ENCODE peak calls at places on chromosomes 5 and 9, in six cellular contexts. S, F, H, V, D and O are unnamed samples.

GRCh38 chr5:75847561-75848021 is 130.4 kb upstream of the POC5 start:
- DNase-seq in S (no peak), F (no peak), H (no peak), V (no peak), D (no peak), O (no peak)

GRCh38 chr5:141753971-141754713 is 72.1 kb upstream of the ARAP3 start:
- DNase-seq in S (peak; percentile 53), F (no peak), H (peak; percentile 34), V (no peak), D (peak; percentile 55), O (no peak)

GRCh38 chr5:167573274-167574127 is 717.9 kb upstream of the WWC1 start:
- DNase-seq in S (peak; percentile 70), F (no peak), H (no peak), V (no peak), D (peak; percentile 16), O (no peak)

GRCh38 chr5:3201121-3201520 is 394.5 kb upstream of the IRX1 start:
- DNase-seq in S (no peak), F (no peak), H (no peak), V (no peak), D (no peak), O (no peak)

GRCh38 chr9:99029083-99029482 is 75.8 kb upstream of the TGFBR1 start:
- DNase-seq in S (no peak), F (no peak), H (no peak), V (no peak), D (no peak), O (no peak)

GRCh38 chr9:105510024-105510423 is 47.9 kb upstream of the FKTN start:
- DNase-seq in S (peak; percentile 71), F (no peak), H (no peak), V (no peak), D (no peak), O (no peak)

GRCh38 chr9:2502760-2503159 is 118.8 kb upstream of the VLDLR start:
- DNase-seq in S (peak; percentile 33), F (no peak), H (no peak), V (no peak), D (no peak), O (no peak)

GRCh38 chr9:118230319-118230718 is 526.1 kb downstream of the TLR4 start:
- DNase-seq in S (no peak), F (no peak), H (no peak), V (no peak), D (no peak), O (no peak)

GRCh38 chr5:19719117-19719516 is 268.9 kb downstream of the CDH18 start:
- DNase-seq in S (no peak), F (no peak), H (no peak), V (no peak), D (no peak), O (no peak)

GRCh38 chr5:69468631-69469030 is 24.0 kb upstream of the OCLN start:
- DNase-seq in S (no peak), F (no peak), H (no peak), V (no peak), D (no peak), O (no peak)

GRCh38 chr9:128007566-128008138 is 26.9 kb upstream of the EEIG1 start:
- DNase-seq in S (peak; percentile 47), F (no peak), H (peak; percentile 89), V (peak; percentile 94), D (peak; percentile 84), O (no peak)

GRCh38 chr5:150209020-150209635 is 19.3 kb downstream of the SLC6A7 start:
- DNase-seq in S (peak; percentile 84), F (no peak), H (peak; percentile 11), V (no peak), D (peak; percentile 16), O (no peak)

GRCh38 chr9:132575005-132575609 is 7.3 kb upstream of the BARHL1 start:
- DNase-seq in S (peak; percentile 72), F (no peak), H (peak; percentile 75), V (no peak), D (peak; percentile 79), O (peak; percentile 50)

GRCh38 chr9:132630116-132630515 is 39.7 kb downstream of the DDX31 start:
- DNase-seq in S (no peak), F (no peak), H (no peak), V (no peak), D (no peak), O (no peak)

GRCh38 chr9:97632406-97632991 is 669 bp downstream of the TSTD2 start:
- DNase-seq in S (peak; percentile 90), F (peak; percentile 56), H (no peak), V (no peak), D (peak; percentile 82), O (no peak)

DNA sequence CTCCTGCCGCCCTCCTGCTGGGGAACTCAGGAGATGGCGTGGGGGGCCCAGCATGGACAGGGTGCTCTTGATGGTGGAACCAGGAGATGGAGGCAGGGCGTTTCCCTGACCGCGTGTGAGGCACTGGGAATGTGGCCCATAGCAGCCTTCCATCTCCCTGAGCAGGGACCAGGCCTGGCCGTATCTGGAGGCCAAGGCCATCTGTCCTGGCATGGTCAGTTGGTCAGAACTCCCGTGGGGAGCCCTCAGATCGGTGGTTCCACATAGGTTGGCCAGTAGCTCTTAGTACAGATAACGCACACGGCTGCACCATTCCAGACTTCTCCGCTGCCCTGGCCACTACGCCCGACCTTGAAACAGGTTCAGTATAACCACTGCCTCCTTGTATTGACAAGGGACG is 77.6 kb downstream of the KCNT1 start:
- DNase-seq in S (no peak), F (no peak), H (no peak), V (no peak), D (no peak), O (no peak)
- H3K27ac ChIP-seq in S (no peak overlapping the region), F (no peak overlapping the region), H (no peak overlapping the region), V (no peak overlapping the region), D (no peak overlapping the region), O (no peak overlapping the region)

GRCh38 chr5:4584982-4585381 is 555.1 kb upstream of the ADAMTS16 start:
- DNase-seq in S (no peak), F (no peak), H (no peak), V (no peak), D (no peak), O (no peak)
- H3K27ac ChIP-seq in S (no peak overlapping the region), F (no peak overlapping the region), H (no peak overlapping the region), V (no peak overlapping the region), D (no peak overlapping the region), O (no peak overlapping the region)

GRCh38 chr5:174493536-174493935 is 230.8 kb upstream of the MSX2 start:
- DNase-seq in S (no peak), F (no peak), H (no peak), V (no peak), D (no peak), O (no peak)

GRCh38 chr5:174489920-174490597 is 234.3 kb upstream of the MSX2 start:
- DNase-seq in S (no peak), F (no peak), H (no peak), V (no peak), D (no peak), O (no peak)

GRCh38 chr5:174491265-174491664 is 233.1 kb upstream of the MSX2 start:
- DNase-seq in S (no peak), F (no peak), H (no peak), V (no peak), D (no peak), O (no peak)

GRCh38 chr5:174490717-174491116 is 233.7 kb upstream of the MSX2 start:
- DNase-seq in S (no peak), F (no peak), H (no peak), V (no peak), D (no peak), O (no peak)

DNA sequence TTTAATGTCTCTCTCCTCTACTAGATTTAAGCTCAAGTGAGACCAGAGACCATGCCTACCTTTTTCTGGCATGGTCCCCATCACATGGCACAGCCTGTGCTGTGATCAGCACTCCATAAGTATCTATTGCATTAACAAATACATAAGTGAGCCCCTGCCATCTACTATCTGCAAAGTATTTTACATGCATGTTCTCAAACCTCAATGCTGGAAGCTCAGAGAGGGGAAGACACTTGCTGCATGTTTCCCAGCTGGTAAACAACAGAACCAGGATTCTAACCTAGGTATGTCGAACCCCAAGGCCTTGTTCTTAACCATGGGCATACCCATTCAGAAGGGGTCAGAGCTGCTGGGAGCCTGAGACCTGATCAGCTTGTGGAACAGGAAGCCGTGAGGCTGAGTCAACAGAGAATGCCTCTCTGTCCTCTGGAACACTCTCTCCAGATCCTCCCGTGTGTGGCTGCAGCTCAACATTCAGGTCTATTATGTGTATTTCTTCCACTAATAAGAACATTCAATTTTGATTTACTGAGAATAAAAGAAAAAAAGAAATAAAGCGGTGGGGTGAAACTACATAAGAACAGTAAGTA is 232.5 kb upstream of the MSX2 start:
- DNase-seq in S (no peak), F (no peak), H (no peak), V (no peak), D (no peak), O (no peak)
- H3K27ac ChIP-seq in S (no peak overlapping the region), F (no peak overlapping the region), H (no peak overlapping the region), V (no peak overlapping the region), D (no peak overlapping the region), O (no peak overlapping the region)

GRCh38 chr9:37528652-37529072 is 42.9 kb downstream of the POLR1E start:
- DNase-seq in S (peak; percentile 27), F (no peak), H (no peak), V (no peak), D (no peak), O (no peak)

GRCh38 chr9:37529111-37529510 is 43.4 kb downstream of the POLR1E start:
- DNase-seq in S (no peak), F (no peak), H (no peak), V (peak; percentile 49), D (no peak), O (peak; percentile 14)

GRCh38 chr9:37534901-37535300 is 41.3 kb downstream of the FBXO10 start:
- DNase-seq in S (no peak), F (no peak), H (no peak), V (no peak), D (no peak), O (no peak)

GRCh38 chr9:37534412-37534811 is 41.8 kb downstream of the FBXO10 start:
- DNase-seq in S (no peak), F (no peak), H (no peak), V (no peak), D (no peak), O (no peak)

DNA sequence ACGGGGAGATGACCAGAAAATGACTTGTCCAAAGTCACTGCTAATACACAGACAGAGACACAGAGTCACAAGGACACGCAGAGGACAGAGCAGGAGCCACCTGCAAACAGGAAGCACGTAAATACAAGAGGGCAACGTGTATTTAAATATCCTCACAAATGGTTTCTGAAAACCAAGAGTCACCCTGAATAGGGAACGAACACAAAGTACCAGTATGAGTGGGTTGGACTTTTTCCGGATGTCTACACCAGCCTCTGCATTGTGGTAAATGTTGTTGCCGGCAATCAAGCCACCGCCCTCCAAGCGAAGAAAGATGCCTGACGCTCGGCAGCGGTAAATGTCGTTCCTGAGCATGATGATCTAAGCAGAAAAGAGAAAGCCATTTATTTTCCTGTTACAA is 44.5 kb downstream of the FBXO10 start:
- DNase-seq in S (no peak), F (no peak), H (no peak), V (peak; percentile 35), D (no peak), O (no peak)
- H3K27ac ChIP-seq in S (no peak overlapping the region), F (no peak overlapping the region), H (no peak overlapping the region), V (no peak overlapping the region), D (no peak overlapping the region), O (no peak overlapping the region)

GRCh38 chr5:140084466-140084865 is 29.4 kb upstream of the PURA start:
- DNase-seq in S (no peak), F (no peak), H (no peak), V (no peak), D (peak; percentile 59), O (no peak)
- H3K27ac ChIP-seq in S (no peak overlapping the region), F (no peak overlapping the region), H (no peak overlapping the region), V (no peak overlapping the region), D (no peak overlapping the region), O (no peak overlapping the region)